ENCODE peak calls at places on chromosomes 4 and X, in eight cellular contexts. One of them, this sample, is unnamed.

GRCh38 chr4:158621729-158622128 is 50.0 kb downstream of the C4orf46 start:
- DNase-seq in iPS DF 6.9: no peak
- DNase-seq in esophagus squamous epithelium: no peak
- DNase-seq in psoas muscle: no peak
- DNase-seq in GM23248: no peak
- DNase-seq in A549: no peak
- DNase-seq in fibroblast of lung: no peak
- DNase-seq in RWPE2: no peak
- DNase-seq in this sample: no peak

GRCh38 chrX:83022020-83022419 is 486.1 kb upstream of the POU3F4 start:
- DNase-seq in iPS DF 6.9: no peak
- DNase-seq in esophagus squamous epithelium: no peak
- DNase-seq in psoas muscle: no peak
- DNase-seq in GM23248: no peak
- DNase-seq in A549: peak; percentile 8
- DNase-seq in fibroblast of lung: peak; percentile 54
- DNase-seq in RWPE2: no peak
- DNase-seq in this sample: no peak

GRCh38 chr4:40525811-40526598 is 103.7 kb downstream of the RBM47 start:
- DNase-seq in iPS DF 6.9: no peak
- DNase-seq in esophagus squamous epithelium: no peak
- DNase-seq in psoas muscle: no peak
- DNase-seq in GM23248: peak; percentile 90
- DNase-seq in A549: peak; percentile 82
- DNase-seq in fibroblast of lung: peak; percentile 90
- DNase-seq in RWPE2: no peak
- DNase-seq in this sample: peak; percentile 56

GRCh38 chr4:98046665-98047064 is 96.6 kb downstream of the STPG2 start:
- DNase-seq in iPS DF 6.9: no peak
- DNase-seq in esophagus squamous epithelium: no peak
- DNase-seq in psoas muscle: no peak
- DNase-seq in GM23248: no peak
- DNase-seq in A549: no peak
- DNase-seq in fibroblast of lung: no peak
- DNase-seq in RWPE2: no peak
- DNase-seq in this sample: no peak

GRCh38 chr4:166838975-166839614 is 395.2 kb downstream of the SPOCK3 start:
- DNase-seq in iPS DF 6.9: no peak
- DNase-seq in esophagus squamous epithelium: no peak
- DNase-seq in psoas muscle: no peak
- DNase-seq in GM23248: no peak
- DNase-seq in A549: no peak
- DNase-seq in fibroblast of lung: no peak
- DNase-seq in RWPE2: no peak
- DNase-seq in this sample: no peak

GRCh38 chr4:149371021-149371420 is 444.6 kb downstream of the IQCM start:
- DNase-seq in iPS DF 6.9: peak; percentile 33
- DNase-seq in esophagus squamous epithelium: no peak
- DNase-seq in psoas muscle: no peak
- DNase-seq in GM23248: peak; percentile 79
- DNase-seq in A549: peak; percentile 54
- DNase-seq in fibroblast of lung: peak; percentile 82
- DNase-seq in RWPE2: no peak
- DNase-seq in this sample: peak; percentile 42

GRCh38 chrX:13380230-13380629 is 60.4 kb upstream of the ATXN3L start:
- DNase-seq in iPS DF 6.9: no peak
- DNase-seq in esophagus squamous epithelium: no peak
- DNase-seq in psoas muscle: no peak
- DNase-seq in GM23248: peak; percentile 79
- DNase-seq in A549: no peak
- DNase-seq in fibroblast of lung: peak; percentile 25
- DNase-seq in RWPE2: no peak
- DNase-seq in this sample: no peak

GRCh38 chr4:185672618-185673017 is 137.3 kb upstream of the PDLIM3 start:
- DNase-seq in iPS DF 6.9: no peak
- DNase-seq in esophagus squamous epithelium: no peak
- DNase-seq in psoas muscle: no peak
- DNase-seq in GM23248: no peak
- DNase-seq in A549: no peak
- DNase-seq in fibroblast of lung: peak; percentile 18
- DNase-seq in RWPE2: no peak
- DNase-seq in this sample: no peak

GRCh38 chrX:69387559-69388487 is 116.3 kb upstream of the NALF2 start:
- DNase-seq in iPS DF 6.9: peak; percentile 54
- DNase-seq in esophagus squamous epithelium: no peak
- DNase-seq in psoas muscle: peak; percentile 36
- DNase-seq in GM23248: peak; percentile 54
- DNase-seq in A549: peak; percentile 46
- DNase-seq in fibroblast of lung: peak; percentile 23
- DNase-seq in RWPE2: no peak
- DNase-seq in this sample: peak; percentile 75

GRCh38 chr4:148116264-148116663 is 325.9 kb downstream of the NR3C2 start:
- DNase-seq in iPS DF 6.9: no peak
- DNase-seq in esophagus squamous epithelium: no peak
- DNase-seq in psoas muscle: no peak
- DNase-seq in GM23248: peak; percentile 50
- DNase-seq in A549: no peak
- DNase-seq in fibroblast of lung: peak; percentile 92
- DNase-seq in RWPE2: no peak
- DNase-seq in this sample: no peak

GRCh38 chrX:152901816-152902501 is 4.1 kb downstream of the ZNF185 start:
- DNase-seq in iPS DF 6.9: no peak
- DNase-seq in esophagus squamous epithelium: no peak
- DNase-seq in psoas muscle: no peak
- DNase-seq in GM23248: no peak
- DNase-seq in A549: no peak
- DNase-seq in fibroblast of lung: no peak
- DNase-seq in RWPE2: no peak
- DNase-seq in this sample: no peak

GRCh38 chr4:95596676-95597075 is 47.9 kb upstream of the UNC5C start:
- DNase-seq in iPS DF 6.9: no peak
- DNase-seq in esophagus squamous epithelium: no peak
- DNase-seq in psoas muscle: no peak
- DNase-seq in GM23248: no peak
- DNase-seq in A549: no peak
- DNase-seq in fibroblast of lung: no peak
- DNase-seq in RWPE2: no peak
- DNase-seq in this sample: no peak

GRCh38 chrX:13911581-13911980 is 94.7 kb upstream of the GPM6B start:
- DNase-seq in iPS DF 6.9: no peak
- DNase-seq in esophagus squamous epithelium: no peak
- DNase-seq in psoas muscle: no peak
- DNase-seq in GM23248: peak; percentile 64
- DNase-seq in A549: no peak
- DNase-seq in fibroblast of lung: peak; percentile 68
- DNase-seq in RWPE2: no peak
- DNase-seq in this sample: no peak

GRCh38 chrX:69597399-69597798 is 18.5 kb upstream of the EDA start:
- DNase-seq in iPS DF 6.9: no peak
- DNase-seq in esophagus squamous epithelium: no peak
- DNase-seq in psoas muscle: no peak
- DNase-seq in GM23248: no peak
- DNase-seq in A549: no peak
- DNase-seq in fibroblast of lung: no peak
- DNase-seq in RWPE2: no peak
- DNase-seq in this sample: no peak

GRCh38 chr4:103719320-103720204 is at the start of gene TACR3:
- DNase-seq in iPS DF 6.9: no peak
- DNase-seq in esophagus squamous epithelium: no peak
- DNase-seq in psoas muscle: no peak
- DNase-seq in GM23248: peak; percentile 5
- DNase-seq in A549: no peak
- DNase-seq in fibroblast of lung: no peak
- DNase-seq in RWPE2: no peak
- DNase-seq in this sample: no peak

GRCh38 chr4:132982151-132982550 is 166.9 kb upstream of the PCDH10 start:
- DNase-seq in iPS DF 6.9: peak; percentile 29
- DNase-seq in esophagus squamous epithelium: no peak
- DNase-seq in psoas muscle: no peak
- DNase-seq in GM23248: no peak
- DNase-seq in A549: no peak
- DNase-seq in fibroblast of lung: no peak
- DNase-seq in RWPE2: no peak
- DNase-seq in this sample: peak; percentile 28

GRCh38 chr4:143380651-143381050 is 44.0 kb downstream of the GAB1 start:
- DNase-seq in iPS DF 6.9: no peak
- DNase-seq in esophagus squamous epithelium: no peak
- DNase-seq in psoas muscle: no peak
- DNase-seq in GM23248: no peak
- DNase-seq in A549: no peak
- DNase-seq in fibroblast of lung: peak; percentile 70
- DNase-seq in RWPE2: no peak
- DNase-seq in this sample: no peak

GRCh38 chr4:143375326-143376073 is 38.8 kb downstream of the GAB1 start:
- DNase-seq in iPS DF 6.9: no peak
- DNase-seq in esophagus squamous epithelium: no peak
- DNase-seq in psoas muscle: no peak
- DNase-seq in GM23248: peak; percentile 46
- DNase-seq in A549: peak; percentile 12
- DNase-seq in fibroblast of lung: peak; percentile 45
- DNase-seq in RWPE2: no peak
- DNase-seq in this sample: peak; percentile 57

GRCh38 chr4:143381171-143382118 is 44.8 kb downstream of the GAB1 start:
- DNase-seq in iPS DF 6.9: no peak
- DNase-seq in esophagus squamous epithelium: no peak
- DNase-seq in psoas muscle: peak; percentile 80
- DNase-seq in GM23248: peak; percentile 90
- DNase-seq in A549: no peak
- DNase-seq in fibroblast of lung: peak; percentile 88
- DNase-seq in RWPE2: no peak
- DNase-seq in this sample: peak; percentile 76

GRCh38 chr4:143374771-143375170 is 38.1 kb downstream of the GAB1 start:
- DNase-seq in iPS DF 6.9: no peak
- DNase-seq in esophagus squamous epithelium: no peak
- DNase-seq in psoas muscle: no peak
- DNase-seq in GM23248: no peak
- DNase-seq in A549: no peak
- DNase-seq in fibroblast of lung: no peak
- DNase-seq in RWPE2: no peak
- DNase-seq in this sample: no peak

DNA sequence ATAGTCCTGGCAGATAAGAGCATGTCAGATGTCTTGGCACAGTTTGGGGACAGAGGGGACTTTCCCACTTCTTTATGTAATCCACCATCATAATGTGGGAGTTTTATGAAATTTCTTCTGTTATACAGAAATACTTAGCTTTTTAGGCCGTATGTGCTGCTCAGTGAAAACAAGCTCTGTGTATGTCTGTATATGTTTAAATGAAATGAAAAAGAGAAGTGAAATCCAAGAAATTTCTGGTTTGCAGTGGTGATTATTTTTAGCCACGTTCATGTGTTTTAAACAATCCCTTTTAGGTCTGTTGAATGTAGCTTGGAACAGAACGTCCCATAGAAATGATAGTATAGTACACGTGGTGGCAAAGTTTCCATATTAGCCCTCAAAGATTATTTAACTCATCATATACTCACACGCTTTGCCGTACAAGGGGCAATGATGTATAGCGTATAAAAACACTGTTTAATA is 41.0 kb downstream of the GAB1 start:
- DNase-seq in iPS DF 6.9: no peak
- DNase-seq in esophagus squamous epithelium: no peak
- DNase-seq in psoas muscle: no peak
- DNase-seq in GM23248: no peak
- DNase-seq in A549: no peak
- DNase-seq in fibroblast of lung: no peak
- DNase-seq in RWPE2: no peak
- DNase-seq in this sample: no peak
- H3K4me1 ChIP-seq in iPS DF 6.9: peaks cover 6% of the 10 kb centered on the region
- H3K4me1 ChIP-seq in esophagus squamous epithelium: peaks cover under 1% of the 10 kb centered on the region
- H3K4me1 ChIP-seq in psoas muscle: peaks cover 91% of the 10 kb centered on the region
- H3K4me1 ChIP-seq in GM23248: peaks cover 15% of the 10 kb centered on the region
- H3K4me1 ChIP-seq in A549: peaks cover 3% of the 10 kb centered on the region
- H3K4me1 ChIP-seq in fibroblast of lung: peaks cover 2% of the 10 kb centered on the region
- H3K4me1 ChIP-seq in RWPE2: peaks cover 15% of the 10 kb centered on the region
- H3K4me1 ChIP-seq in this sample: peaks cover 50% of the 10 kb centered on the region

GRCh38 chr4:26071688-26072087 is 157.7 kb downstream of the SMIM20 start:
- DNase-seq in iPS DF 6.9: no peak
- DNase-seq in esophagus squamous epithelium: no peak
- DNase-seq in psoas muscle: no peak
- DNase-seq in GM23248: no peak
- DNase-seq in A549: no peak
- DNase-seq in fibroblast of lung: no peak
- DNase-seq in RWPE2: no peak
- DNase-seq in this sample: no peak
- H3K4me1 ChIP-seq in iPS DF 6.9: no peaks in the 10 kb centered on the region
- H3K4me1 ChIP-seq in esophagus squamous epithelium: peaks cover 6% of the 10 kb centered on the region
- H3K4me1 ChIP-seq in psoas muscle: no peaks in the 10 kb centered on the region
- H3K4me1 ChIP-seq in GM23248: peaks cover 9% of the 10 kb centered on the region
- H3K4me1 ChIP-seq in A549: no peaks in the 10 kb centered on the region
- H3K4me1 ChIP-seq in fibroblast of lung: no peaks in the 10 kb centered on the region
- H3K4me1 ChIP-seq in RWPE2: peaks cover 20% of the 10 kb centered on the region
- H3K4me1 ChIP-seq in this sample: peaks cover 18% of the 10 kb centered on the region

DNA sequence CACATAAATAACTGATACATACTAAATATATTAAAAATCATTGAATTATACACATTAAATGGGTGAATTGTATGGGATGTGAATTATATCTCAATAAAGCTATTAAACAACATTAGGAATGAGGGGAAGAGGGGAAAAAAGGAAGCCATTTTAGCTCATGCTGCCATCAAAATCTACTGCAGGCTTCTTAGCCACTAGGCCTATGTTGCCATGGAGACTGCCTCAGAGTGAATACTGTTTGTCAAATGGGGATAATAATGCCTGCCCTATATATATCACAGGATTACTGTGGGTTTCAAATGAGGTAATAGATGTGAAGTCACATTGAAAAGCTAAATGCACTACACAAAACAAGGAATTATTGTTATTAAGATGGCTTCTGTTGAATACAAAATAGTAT is 21.2 kb downstream of the TMEM255A start:
- DNase-seq in iPS DF 6.9: no peak
- DNase-seq in esophagus squamous epithelium: no peak
- DNase-seq in psoas muscle: no peak
- DNase-seq in GM23248: no peak
- DNase-seq in A549: no peak
- DNase-seq in fibroblast of lung: no peak
- DNase-seq in RWPE2: no peak
- DNase-seq in this sample: peak; percentile 24
- H3K4me1 ChIP-seq in iPS DF 6.9: no peaks in the 10 kb centered on the region
- H3K4me1 ChIP-seq in esophagus squamous epithelium: no peaks in the 10 kb centered on the region
- H3K4me1 ChIP-seq in psoas muscle: no peaks in the 10 kb centered on the region
- H3K4me1 ChIP-seq in GM23248: no peaks in the 10 kb centered on the region
- H3K4me1 ChIP-seq in A549: no peaks in the 10 kb centered on the region
- H3K4me1 ChIP-seq in fibroblast of lung: no peaks in the 10 kb centered on the region
- H3K4me1 ChIP-seq in RWPE2: no peaks in the 10 kb centered on the region
- H3K4me1 ChIP-seq in this sample: no peaks in the 10 kb centered on the region

DNA sequence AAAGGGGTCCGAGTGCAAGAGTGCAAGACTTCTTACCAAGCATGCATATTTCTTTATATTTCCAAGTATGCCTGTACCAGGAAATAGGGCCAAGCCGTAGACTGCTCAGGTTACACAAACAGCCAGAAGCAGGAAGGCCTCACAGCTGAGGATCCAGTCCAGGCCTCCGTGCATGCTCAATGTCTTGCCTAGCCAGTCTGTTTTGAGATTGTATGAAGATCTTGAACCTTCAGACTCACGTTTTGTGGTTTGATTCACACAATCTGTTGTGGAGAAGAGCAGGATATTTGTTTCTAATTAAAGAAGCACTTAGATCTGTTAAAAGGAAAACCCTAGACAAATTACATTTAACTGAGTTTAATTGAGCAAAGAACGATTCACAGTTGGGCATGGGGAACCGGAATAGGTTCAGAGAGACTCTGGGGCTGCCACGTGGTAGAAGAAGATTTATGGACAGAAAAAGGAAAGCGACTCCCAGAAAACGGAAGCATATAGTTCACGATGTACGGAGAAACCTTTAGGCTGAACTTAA is 1.2 kb downstream of the MGST2 start:
- DNase-seq in iPS DF 6.9: no peak
- DNase-seq in esophagus squamous epithelium: no peak
- DNase-seq in psoas muscle: no peak
- DNase-seq in GM23248: no peak
- DNase-seq in A549: peak; percentile 48
- DNase-seq in fibroblast of lung: peak; percentile 70
- DNase-seq in RWPE2: no peak
- DNase-seq in this sample: peak; percentile 64
- H3K4me1 ChIP-seq in iPS DF 6.9: no peaks in the 10 kb centered on the region
- H3K4me1 ChIP-seq in esophagus squamous epithelium: peaks cover 16% of the 10 kb centered on the region
- H3K4me1 ChIP-seq in psoas muscle: peaks cover 26% of the 10 kb centered on the region
- H3K4me1 ChIP-seq in GM23248: peaks cover 7% of the 10 kb centered on the region
- H3K4me1 ChIP-seq in A549: peaks cover 12% of the 10 kb centered on the region
- H3K4me1 ChIP-seq in fibroblast of lung: peaks cover 7% of the 10 kb centered on the region
- H3K4me1 ChIP-seq in RWPE2: peaks cover 11% of the 10 kb centered on the region
- H3K4me1 ChIP-seq in this sample: peaks cover 29% of the 10 kb centered on the region